ENCODE peak calls at places on chromosomes 2 and 18, in seven cellular contexts. One of them, this sample, is unnamed.
A peak's percentile ranks its signal among the peaks of the same experiment; 100 is the strongest.

GRCh38 chr2:71503827-71504226 is 50.5 kb downstream of the DYSF start:
- DNase-seq in SK-N-SH: no peak
- DNase-seq in adipocyte: no peak
- DNase-seq in neural progenitor cell: no peak
- DNase-seq in Karpas-422: no peak
- DNase-seq in neuronal stem cell: no peak
- DNase-seq in DND-41: no peak
- DNase-seq in this sample: no peak

GRCh38 chr2:223010641-223011040 is 41.3 kb upstream of the KCNE4 start:
- DNase-seq in SK-N-SH: no peak
- DNase-seq in adipocyte: peak; percentile 51
- DNase-seq in neural progenitor cell: no peak
- DNase-seq in Karpas-422: no peak
- DNase-seq in neuronal stem cell: no peak
- DNase-seq in DND-41: no peak
- DNase-seq in this sample: no peak

GRCh38 chr2:75606851-75607798 is 39.5 kb upstream of the MRPL19 start:
- DNase-seq in SK-N-SH: no peak
- DNase-seq in adipocyte: peak; percentile 31
- DNase-seq in neural progenitor cell: no peak
- DNase-seq in Karpas-422: no peak
- DNase-seq in neuronal stem cell: no peak
- DNase-seq in DND-41: no peak
- DNase-seq in this sample: no peak

GRCh38 chr2:66573866-66574265 is 138.9 kb downstream of the MEIS1 start:
- DNase-seq in SK-N-SH: no peak
- DNase-seq in adipocyte: no peak
- DNase-seq in neural progenitor cell: peak; percentile 74
- DNase-seq in Karpas-422: peak; percentile 64
- DNase-seq in neuronal stem cell: no peak
- DNase-seq in DND-41: no peak
- DNase-seq in this sample: no peak

GRCh38 chr2:30232027-30232800 is 880 bp downstream of the LBH start:
- DNase-seq in SK-N-SH: peak; percentile 89
- DNase-seq in adipocyte: peak; percentile 67
- DNase-seq in neural progenitor cell: peak; percentile 69
- DNase-seq in Karpas-422: peak; percentile 48
- DNase-seq in neuronal stem cell: peak; percentile 44
- DNase-seq in DND-41: peak; percentile 87
- DNase-seq in this sample: no peak

GRCh38 chr2:119553687-119554344 is 9.6 kb downstream of the CFAP221 start:
- DNase-seq in SK-N-SH: no peak
- DNase-seq in adipocyte: no peak
- DNase-seq in neural progenitor cell: no peak
- DNase-seq in Karpas-422: no peak
- DNase-seq in neuronal stem cell: no peak
- DNase-seq in DND-41: no peak
- DNase-seq in this sample: no peak

GRCh38 chr2:103284750-103285149 is 522.9 kb downstream of the TMEM182 start:
- DNase-seq in SK-N-SH: no peak
- DNase-seq in adipocyte: no peak
- DNase-seq in neural progenitor cell: peak; percentile 24
- DNase-seq in Karpas-422: no peak
- DNase-seq in neuronal stem cell: no peak
- DNase-seq in DND-41: no peak
- DNase-seq in this sample: no peak

GRCh38 chr2:53600835-53601234 is 166.8 kb upstream of the CHAC2 start:
- DNase-seq in SK-N-SH: no peak
- DNase-seq in adipocyte: no peak
- DNase-seq in neural progenitor cell: no peak
- DNase-seq in Karpas-422: no peak
- DNase-seq in neuronal stem cell: no peak
- DNase-seq in DND-41: no peak
- DNase-seq in this sample: no peak

GRCh38 chr2:157055660-157056199 is 201.8 kb upstream of the GALNT5 start:
- DNase-seq in SK-N-SH: no peak
- DNase-seq in adipocyte: peak; percentile 74
- DNase-seq in neural progenitor cell: no peak
- DNase-seq in Karpas-422: no peak
- DNase-seq in neuronal stem cell: no peak
- DNase-seq in DND-41: no peak
- DNase-seq in this sample: no peak

GRCh38 chr2:8478133-8478793 is 203.6 kb upstream of the ID2 start:
- DNase-seq in SK-N-SH: no peak
- DNase-seq in adipocyte: no peak
- DNase-seq in neural progenitor cell: no peak
- DNase-seq in Karpas-422: peak; percentile 48
- DNase-seq in neuronal stem cell: no peak
- DNase-seq in DND-41: no peak
- DNase-seq in this sample: no peak

GRCh38 chr2:241563981-241564595 is 5.5 kb downstream of the BOK start:
- DNase-seq in SK-N-SH: no peak
- DNase-seq in adipocyte: no peak
- DNase-seq in neural progenitor cell: no peak
- DNase-seq in Karpas-422: no peak
- DNase-seq in neuronal stem cell: no peak
- DNase-seq in DND-41: no peak
- DNase-seq in this sample: no peak

GRCh38 chr2:169716229-169716886 is 17.3 kb upstream of the KLHL23 start:
- DNase-seq in SK-N-SH: peak; percentile 73
- DNase-seq in adipocyte: peak; percentile 56
- DNase-seq in neural progenitor cell: no peak
- DNase-seq in Karpas-422: no peak
- DNase-seq in neuronal stem cell: no peak
- DNase-seq in DND-41: no peak
- DNase-seq in this sample: no peak

GRCh38 chr2:79771530-79771929 is 258.7 kb downstream of the CTNNA2 start:
- DNase-seq in SK-N-SH: no peak
- DNase-seq in adipocyte: no peak
- DNase-seq in neural progenitor cell: no peak
- DNase-seq in Karpas-422: no peak
- DNase-seq in neuronal stem cell: no peak
- DNase-seq in DND-41: no peak
- DNase-seq in this sample: no peak

GRCh38 chr2:152247337-152247695 is 71.8 kb upstream of the STAM2 start:
- DNase-seq in SK-N-SH: no peak
- DNase-seq in adipocyte: no peak
- DNase-seq in neural progenitor cell: no peak
- DNase-seq in Karpas-422: no peak
- DNase-seq in neuronal stem cell: no peak
- DNase-seq in DND-41: no peak
- DNase-seq in this sample: no peak

GRCh38 chr2:219419331-219420197 is 1.4 kb downstream of the DES start:
- DNase-seq in SK-N-SH: no peak
- DNase-seq in adipocyte: no peak
- DNase-seq in neural progenitor cell: no peak
- DNase-seq in Karpas-422: no peak
- DNase-seq in neuronal stem cell: no peak
- DNase-seq in DND-41: no peak
- DNase-seq in this sample: no peak

GRCh38 chr18:31101148-31102019 is 837 bp downstream of the DSC2 start:
- DNase-seq in SK-N-SH: peak; percentile 33
- DNase-seq in adipocyte: no peak
- DNase-seq in neural progenitor cell: peak; percentile 85
- DNase-seq in Karpas-422: no peak
- DNase-seq in neuronal stem cell: peak; percentile 48
- DNase-seq in DND-41: no peak
- DNase-seq in this sample: peak; percentile 28

GRCh38 chr2:7180641-7181370 is 263.6 kb downstream of the RNF144A start:
- DNase-seq in SK-N-SH: no peak
- DNase-seq in adipocyte: peak; percentile 72
- DNase-seq in neural progenitor cell: no peak
- DNase-seq in Karpas-422: no peak
- DNase-seq in neuronal stem cell: no peak
- DNase-seq in DND-41: no peak
- DNase-seq in this sample: no peak

GRCh38 chr18:44579028-44579692 is 101.5 kb upstream of the SETBP1 start:
- DNase-seq in SK-N-SH: peak; percentile 53
- DNase-seq in adipocyte: peak; percentile 39
- DNase-seq in neural progenitor cell: peak; percentile 64
- DNase-seq in Karpas-422: peak; percentile 72
- DNase-seq in neuronal stem cell: peak; percentile 17
- DNase-seq in DND-41: no peak
- DNase-seq in this sample: peak; percentile 6

GRCh38 chr2:19804861-19805260 is 96.9 kb downstream of the TTC32 start:
- DNase-seq in SK-N-SH: no peak
- DNase-seq in adipocyte: no peak
- DNase-seq in neural progenitor cell: no peak
- DNase-seq in Karpas-422: no peak
- DNase-seq in neuronal stem cell: no peak
- DNase-seq in DND-41: no peak
- DNase-seq in this sample: no peak

GRCh38 chr2:85578243-85579180 is 1.1 kb downstream of the VAMP8 start:
- DNase-seq in SK-N-SH: no peak
- DNase-seq in adipocyte: no peak
- DNase-seq in neural progenitor cell: no peak
- DNase-seq in Karpas-422: peak; percentile 90
- DNase-seq in neuronal stem cell: no peak
- DNase-seq in DND-41: no peak
- DNase-seq in this sample: no peak

GRCh38 chr2:131535526-131535925 is 7.8 kb downstream of the CCDC74A start:
- DNase-seq in SK-N-SH: no peak
- DNase-seq in adipocyte: no peak
- DNase-seq in neural progenitor cell: no peak
- DNase-seq in Karpas-422: no peak
- DNase-seq in neuronal stem cell: no peak
- DNase-seq in DND-41: no peak
- DNase-seq in this sample: no peak

GRCh38 chr2:19355416-19355821 is 3.0 kb downstream of the OSR1 start:
- DNase-seq in SK-N-SH: peak; percentile 61
- DNase-seq in adipocyte: peak; percentile 82
- DNase-seq in neural progenitor cell: no peak
- DNase-seq in Karpas-422: no peak
- DNase-seq in neuronal stem cell: no peak
- DNase-seq in DND-41: no peak
- DNase-seq in this sample: no peak

GRCh38 chr2:85265304-85265703 is 62.5 kb downstream of the TGOLN2 start:
- DNase-seq in SK-N-SH: no peak
- DNase-seq in adipocyte: no peak
- DNase-seq in neural progenitor cell: no peak
- DNase-seq in Karpas-422: no peak
- DNase-seq in neuronal stem cell: no peak
- DNase-seq in DND-41: no peak
- DNase-seq in this sample: no peak

GRCh38 chr2:230773039-230773773 is 60.6 kb downstream of the CAB39 start:
- DNase-seq in SK-N-SH: no peak
- DNase-seq in adipocyte: no peak
- DNase-seq in neural progenitor cell: no peak
- DNase-seq in Karpas-422: no peak
- DNase-seq in neuronal stem cell: no peak
- DNase-seq in DND-41: no peak
- DNase-seq in this sample: no peak
- H3K4me1 ChIP-seq in SK-N-SH: no peaks in the 10 kb centered on the region
- H3K4me1 ChIP-seq in adipocyte: peaks cover 33% of the 10 kb centered on the region
- H3K4me1 ChIP-seq in neural progenitor cell: no peaks in the 10 kb centered on the region
- H3K4me1 ChIP-seq in Karpas-422: peaks cover 3% of the 10 kb centered on the region
- H3K4me1 ChIP-seq in neuronal stem cell: no peaks in the 10 kb centered on the region
- H3K4me1 ChIP-seq in DND-41: no peaks in the 10 kb centered on the region
- H3K4me1 ChIP-seq in this sample: no peaks in the 10 kb centered on the region

GRCh38 chr18:23267447-23267776 is 132.1 kb downstream of the CABLES1 start:
- DNase-seq in SK-N-SH: no peak
- DNase-seq in adipocyte: no peak
- DNase-seq in neural progenitor cell: no peak
- DNase-seq in Karpas-422: no peak
- DNase-seq in neuronal stem cell: no peak
- DNase-seq in DND-41: peak; percentile 31
- DNase-seq in this sample: no peak

GRCh38 chr18:23268641-23269040 is 133.4 kb downstream of the CABLES1 start:
- DNase-seq in SK-N-SH: no peak
- DNase-seq in adipocyte: no peak
- DNase-seq in neural progenitor cell: no peak
- DNase-seq in Karpas-422: no peak
- DNase-seq in neuronal stem cell: no peak
- DNase-seq in DND-41: no peak
- DNase-seq in this sample: no peak

GRCh38 chr18:23269931-23270330 is 134.6 kb downstream of the CABLES1 start:
- DNase-seq in SK-N-SH: no peak
- DNase-seq in adipocyte: no peak
- DNase-seq in neural progenitor cell: no peak
- DNase-seq in Karpas-422: no peak
- DNase-seq in neuronal stem cell: no peak
- DNase-seq in DND-41: no peak
- DNase-seq in this sample: no peak

GRCh38 chr18:23265691-23266399 is 130.6 kb downstream of the CABLES1 start:
- DNase-seq in SK-N-SH: no peak
- DNase-seq in adipocyte: no peak
- DNase-seq in neural progenitor cell: no peak
- DNase-seq in Karpas-422: no peak
- DNase-seq in neuronal stem cell: no peak
- DNase-seq in DND-41: no peak
- DNase-seq in this sample: no peak

GRCh38 chr18:23266717-23267446 is 131.6 kb downstream of the CABLES1 start:
- DNase-seq in SK-N-SH: no peak
- DNase-seq in adipocyte: no peak
- DNase-seq in neural progenitor cell: no peak
- DNase-seq in Karpas-422: no peak
- DNase-seq in neuronal stem cell: no peak
- DNase-seq in DND-41: no peak
- DNase-seq in this sample: no peak
- H3K4me3 ChIP-seq in SK-N-SH: no peak overlapping the region
- H3K4me3 ChIP-seq in adipocyte: no peak overlapping the region
- H3K4me3 ChIP-seq in neural progenitor cell: no peak overlapping the region
- H3K4me3 ChIP-seq in Karpas-422: no peak overlapping the region
- H3K4me3 ChIP-seq in neuronal stem cell: no peak overlapping the region
- H3K4me3 ChIP-seq in DND-41: no peak overlapping the region
- H3K4me3 ChIP-seq in this sample: no peak overlapping the region

GRCh38 chr2:46299365-46300263 is 2.4 kb downstream of the EPAS1 start:
- DNase-seq in SK-N-SH: peak; percentile 72
- DNase-seq in adipocyte: peak; percentile 86
- DNase-seq in neural progenitor cell: peak; percentile 68
- DNase-seq in Karpas-422: no peak
- DNase-seq in neuronal stem cell: peak; percentile 41
- DNase-seq in DND-41: no peak
- DNase-seq in this sample: no peak
- H3K9ac ChIP-seq in SK-N-SH: peak overlapping the region; percentile 88
- H3K9ac ChIP-seq in adipocyte: peak overlapping the region; percentile 98
- H3K9ac ChIP-seq in neural progenitor cell: no peak overlapping the region
- H3K9ac ChIP-seq in Karpas-422: no peak overlapping the region
- H3K9ac ChIP-seq in neuronal stem cell: no peak overlapping the region
- H3K9ac ChIP-seq in DND-41: no peak overlapping the region
- H3K9ac ChIP-seq in this sample: peak overlapping the region; percentile 61

GRCh38 chr2:160363961-160364733 is 129.5 kb downstream of the RBMS1 start:
- DNase-seq in SK-N-SH: no peak
- DNase-seq in adipocyte: no peak
- DNase-seq in neural progenitor cell: no peak
- DNase-seq in Karpas-422: no peak
- DNase-seq in neuronal stem cell: no peak
- DNase-seq in DND-41: no peak
- DNase-seq in this sample: no peak
- H3K4me1 ChIP-seq in SK-N-SH: peaks cover 19% of the 10 kb centered on the region
- H3K4me1 ChIP-seq in adipocyte: peaks cover 75% of the 10 kb centered on the region
- H3K4me1 ChIP-seq in neural progenitor cell: peaks cover 27% of the 10 kb centered on the region
- H3K4me1 ChIP-seq in Karpas-422: no peaks in the 10 kb centered on the region
- H3K4me1 ChIP-seq in neuronal stem cell: peaks cover 12% of the 10 kb centered on the region
- H3K4me1 ChIP-seq in DND-41: peaks cover 8% of the 10 kb centered on the region
- H3K4me1 ChIP-seq in this sample: no peaks in the 10 kb centered on the region